ENCODE peak calls at places on chromosomes 11 and 22, in six cellular contexts. One of them, this sample, is unnamed.

GRCh38 chr22:18110194-18110943 is at the start of gene TUBA8:
- DNase-seq in PC-9: no peak
- DNase-seq in brain microvascular endothelial cell: peak; percentile 14
- DNase-seq in right atrium auricular region: no peak
- DNase-seq in breast epithelium: no peak
- DNase-seq in pancreas: peak; percentile 48
- DNase-seq in this sample: peak; percentile 54

GRCh38 chr11:119673389-119674336 is 55.3 kb downstream of the NECTIN1 start:
- DNase-seq in PC-9: no peak
- DNase-seq in brain microvascular endothelial cell: no peak
- DNase-seq in right atrium auricular region: no peak
- DNase-seq in breast epithelium: no peak
- DNase-seq in pancreas: no peak
- DNase-seq in this sample: no peak

GRCh38 chr22:40463017-40463631 is 92.7 kb downstream of the SGSM3 start:
- DNase-seq in PC-9: no peak
- DNase-seq in brain microvascular endothelial cell: no peak
- DNase-seq in right atrium auricular region: no peak
- DNase-seq in breast epithelium: no peak
- DNase-seq in pancreas: no peak
- DNase-seq in this sample: no peak

GRCh38 chr11:128940603-128941002 is 2.1 kb downstream of the TP53AIP1 start:
- DNase-seq in PC-9: no peak
- DNase-seq in brain microvascular endothelial cell: no peak
- DNase-seq in right atrium auricular region: no peak
- DNase-seq in breast epithelium: no peak
- DNase-seq in pancreas: no peak
- DNase-seq in this sample: no peak

GRCh38 chr11:88886796-88887195 is 179.0 kb downstream of the GRM5 start:
- DNase-seq in PC-9: no peak
- DNase-seq in brain microvascular endothelial cell: peak; percentile 11
- DNase-seq in right atrium auricular region: no peak
- DNase-seq in breast epithelium: no peak
- DNase-seq in pancreas: no peak
- DNase-seq in this sample: no peak

GRCh38 chr11:68927280-68928107 is 23.8 kb downstream of the IGHMBP2 start:
- DNase-seq in PC-9: no peak
- DNase-seq in brain microvascular endothelial cell: no peak
- DNase-seq in right atrium auricular region: no peak
- DNase-seq in breast epithelium: no peak
- DNase-seq in pancreas: no peak
- DNase-seq in this sample: no peak

GRCh38 chr11:16448123-16448717 is 91.9 kb upstream of the SOX6 start:
- DNase-seq in PC-9: no peak
- DNase-seq in brain microvascular endothelial cell: no peak
- DNase-seq in right atrium auricular region: no peak
- DNase-seq in breast epithelium: no peak
- DNase-seq in pancreas: no peak
- DNase-seq in this sample: no peak

GRCh38 chr11:127816959-127817358 is 770.4 kb downstream of the ETS1 start:
- DNase-seq in PC-9: peak; percentile 32
- DNase-seq in brain microvascular endothelial cell: no peak
- DNase-seq in right atrium auricular region: no peak
- DNase-seq in breast epithelium: no peak
- DNase-seq in pancreas: no peak
- DNase-seq in this sample: no peak

GRCh38 chr22:29799217-29799680 is 32.1 kb downstream of the UQCR10 start:
- DNase-seq in PC-9: peak; percentile 98
- DNase-seq in brain microvascular endothelial cell: peak; percentile 78
- DNase-seq in right atrium auricular region: peak; percentile 96
- DNase-seq in breast epithelium: peak; percentile 94
- DNase-seq in pancreas: peak; percentile 74
- DNase-seq in this sample: peak; percentile 96

GRCh38 chr22:46309526-46310085 is 12.9 kb downstream of the GTSE1 start:
- DNase-seq in PC-9: no peak
- DNase-seq in brain microvascular endothelial cell: no peak
- DNase-seq in right atrium auricular region: no peak
- DNase-seq in breast epithelium: no peak
- DNase-seq in pancreas: no peak
- DNase-seq in this sample: no peak

GRCh38 chr11:96328395-96329010 is 14.5 kb downstream of the MAML2 start:
- DNase-seq in PC-9: no peak
- DNase-seq in brain microvascular endothelial cell: peak; percentile 53
- DNase-seq in right atrium auricular region: no peak
- DNase-seq in breast epithelium: no peak
- DNase-seq in pancreas: no peak
- DNase-seq in this sample: no peak

GRCh38 chr11:132099692-132100091 is 729.3 kb downstream of the NTM start:
- DNase-seq in PC-9: no peak
- DNase-seq in brain microvascular endothelial cell: no peak
- DNase-seq in right atrium auricular region: no peak
- DNase-seq in breast epithelium: no peak
- DNase-seq in pancreas: no peak
- DNase-seq in this sample: no peak

GRCh38 chr11:6646040-6646439 is 9.6 kb downstream of the DCHS1 start:
- DNase-seq in PC-9: no peak
- DNase-seq in brain microvascular endothelial cell: peak; percentile 72
- DNase-seq in right atrium auricular region: peak; percentile 71
- DNase-seq in breast epithelium: no peak
- DNase-seq in pancreas: peak; percentile 24
- DNase-seq in this sample: peak; percentile 92

GRCh38 chr11:78251083-78251699 is 62.5 kb downstream of the USP35 start:
- DNase-seq in PC-9: no peak
- DNase-seq in brain microvascular endothelial cell: peak; percentile 31
- DNase-seq in right atrium auricular region: no peak
- DNase-seq in breast epithelium: no peak
- DNase-seq in pancreas: no peak
- DNase-seq in this sample: no peak

GRCh38 chr22:23383491-23384450 is 196.3 kb downstream of the IGLL1 start:
- DNase-seq in PC-9: no peak
- DNase-seq in brain microvascular endothelial cell: no peak
- DNase-seq in right atrium auricular region: no peak
- DNase-seq in breast epithelium: no peak
- DNase-seq in pancreas: no peak
- DNase-seq in this sample: no peak

GRCh38 chr22:37740455-37741311 is 43.8 kb downstream of the TRIOBP start:
- DNase-seq in PC-9: no peak
- DNase-seq in brain microvascular endothelial cell: no peak
- DNase-seq in right atrium auricular region: no peak
- DNase-seq in breast epithelium: no peak
- DNase-seq in pancreas: no peak
- DNase-seq in this sample: no peak

GRCh38 chr22:35324067-35324466 is 24.4 kb downstream of the TOM1 start:
- DNase-seq in PC-9: no peak
- DNase-seq in brain microvascular endothelial cell: no peak
- DNase-seq in right atrium auricular region: no peak
- DNase-seq in breast epithelium: no peak
- DNase-seq in pancreas: no peak
- DNase-seq in this sample: no peak

GRCh38 chr11:12841946-12842630 is 167.0 kb upstream of the RASSF10 start:
- DNase-seq in PC-9: no peak
- DNase-seq in brain microvascular endothelial cell: peak; percentile 75
- DNase-seq in right atrium auricular region: no peak
- DNase-seq in breast epithelium: no peak
- DNase-seq in pancreas: peak; percentile 54
- DNase-seq in this sample: no peak

GRCh38 chr11:108985611-108986279 is 320.9 kb downstream of the DDX10 start:
- DNase-seq in PC-9: no peak
- DNase-seq in brain microvascular endothelial cell: peak; percentile 55
- DNase-seq in right atrium auricular region: no peak
- DNase-seq in breast epithelium: no peak
- DNase-seq in pancreas: no peak
- DNase-seq in this sample: no peak

GRCh38 chr11:82003671-82004148 is 730.0 kb downstream of the FAM181B start:
- DNase-seq in PC-9: peak; percentile 40
- DNase-seq in brain microvascular endothelial cell: peak; percentile 80
- DNase-seq in right atrium auricular region: no peak
- DNase-seq in breast epithelium: no peak
- DNase-seq in pancreas: no peak
- DNase-seq in this sample: no peak

GRCh38 chr11:47800759-47801158 is 33.6 kb upstream of the FNBP4 start:
- DNase-seq in PC-9: no peak
- DNase-seq in brain microvascular endothelial cell: no peak
- DNase-seq in right atrium auricular region: no peak
- DNase-seq in breast epithelium: no peak
- DNase-seq in pancreas: no peak
- DNase-seq in this sample: peak; percentile 16

GRCh38 chr11:34621876-34622275 is 983 bp downstream of the EHF start:
- DNase-seq in PC-9: peak; percentile 40
- DNase-seq in brain microvascular endothelial cell: no peak
- DNase-seq in right atrium auricular region: no peak
- DNase-seq in breast epithelium: no peak
- DNase-seq in pancreas: no peak
- DNase-seq in this sample: no peak

GRCh38 chr22:20083891-20084546 is 4.0 kb downstream of the DGCR8 start:
- DNase-seq in PC-9: no peak
- DNase-seq in brain microvascular endothelial cell: no peak
- DNase-seq in right atrium auricular region: no peak
- DNase-seq in breast epithelium: no peak
- DNase-seq in pancreas: no peak
- DNase-seq in this sample: no peak

GRCh38 chr11:36945384-36945783 is 347.3 kb upstream of the RAG2 start:
- DNase-seq in PC-9: no peak
- DNase-seq in brain microvascular endothelial cell: no peak
- DNase-seq in right atrium auricular region: no peak
- DNase-seq in breast epithelium: no peak
- DNase-seq in pancreas: no peak
- DNase-seq in this sample: no peak

GRCh38 chr11:13120691-13121090 is 111.6 kb downstream of the RASSF10 start:
- DNase-seq in PC-9: peak; percentile 79
- DNase-seq in brain microvascular endothelial cell: peak; percentile 15
- DNase-seq in right atrium auricular region: no peak
- DNase-seq in breast epithelium: no peak
- DNase-seq in pancreas: no peak
- DNase-seq in this sample: no peak

GRCh38 chr11:129202646-129203045 is 10.5 kb upstream of the ARHGAP32 start:
- DNase-seq in PC-9: no peak
- DNase-seq in brain microvascular endothelial cell: no peak
- DNase-seq in right atrium auricular region: no peak
- DNase-seq in breast epithelium: no peak
- DNase-seq in pancreas: no peak
- DNase-seq in this sample: no peak

GRCh38 chr11:115623021-115623451 is 118.8 kb upstream of the CADM1 start:
- DNase-seq in PC-9: no peak
- DNase-seq in brain microvascular endothelial cell: peak; percentile 91
- DNase-seq in right atrium auricular region: peak; percentile 91
- DNase-seq in breast epithelium: no peak
- DNase-seq in pancreas: no peak
- DNase-seq in this sample: peak; percentile 93

GRCh38 chr22:41314821-41315220 is 13.5 kb downstream of the ZC3H7B start:
- DNase-seq in PC-9: no peak
- DNase-seq in brain microvascular endothelial cell: no peak
- DNase-seq in right atrium auricular region: no peak
- DNase-seq in breast epithelium: no peak
- DNase-seq in pancreas: no peak
- DNase-seq in this sample: no peak

GRCh38 chr11:5923789-5924188 is 18.3 kb upstream of the OR56A3 start:
- DNase-seq in PC-9: no peak
- DNase-seq in brain microvascular endothelial cell: no peak
- DNase-seq in right atrium auricular region: no peak
- DNase-seq in breast epithelium: no peak
- DNase-seq in pancreas: no peak
- DNase-seq in this sample: no peak

GRCh38 chr11:1178201-1178885 is 20.6 kb downstream of the MUC5AC start:
- DNase-seq in PC-9: no peak
- DNase-seq in brain microvascular endothelial cell: no peak
- DNase-seq in right atrium auricular region: no peak
- DNase-seq in breast epithelium: no peak
- DNase-seq in pancreas: no peak
- DNase-seq in this sample: peak; percentile 49
- H3K27me3 ChIP-seq in PC-9: peaks cover 4% of the 10 kb centered on the region
- H3K27me3 ChIP-seq in brain microvascular endothelial cell: no peaks in the 10 kb centered on the region
- H3K27me3 ChIP-seq in right atrium auricular region: no peaks in the 10 kb centered on the region
- H3K27me3 ChIP-seq in breast epithelium: no peaks in the 10 kb centered on the region
- H3K27me3 ChIP-seq in pancreas: no peaks in the 10 kb centered on the region
- H3K27me3 ChIP-seq in this sample: no peaks in the 10 kb centered on the region

GRCh38 chr22:31227186-31227585 is 15.1 kb downstream of the LIMK2 start:
- DNase-seq in PC-9: no peak
- DNase-seq in brain microvascular endothelial cell: no peak
- DNase-seq in right atrium auricular region: no peak
- DNase-seq in breast epithelium: no peak
- DNase-seq in pancreas: no peak
- DNase-seq in this sample: no peak
- H3K36me3 ChIP-seq in PC-9: no peaks in the 10 kb centered on the region
- H3K36me3 ChIP-seq in brain microvascular endothelial cell: no peaks in the 10 kb centered on the region
- H3K36me3 ChIP-seq in right atrium auricular region: no peaks in the 10 kb centered on the region
- H3K36me3 ChIP-seq in breast epithelium: no peaks in the 10 kb centered on the region
- H3K36me3 ChIP-seq in pancreas: no peaks in the 10 kb centered on the region
- H3K36me3 ChIP-seq in this sample: no peaks in the 10 kb centered on the region

GRCh38 chr11:75507571-75507970 is 18.2 kb downstream of the GDPD5 start:
- DNase-seq in PC-9: no peak
- DNase-seq in brain microvascular endothelial cell: no peak
- DNase-seq in right atrium auricular region: no peak
- DNase-seq in breast epithelium: no peak
- DNase-seq in pancreas: no peak
- DNase-seq in this sample: no peak

GRCh38 chr11:75508051-75508561 is 17.6 kb downstream of the GDPD5 start:
- DNase-seq in PC-9: peak; percentile 54
- DNase-seq in brain microvascular endothelial cell: no peak
- DNase-seq in right atrium auricular region: no peak
- DNase-seq in breast epithelium: no peak
- DNase-seq in pancreas: no peak
- DNase-seq in this sample: no peak

GRCh38 chr11:75510011-75510595 is 15.6 kb downstream of the GDPD5 start:
- DNase-seq in PC-9: no peak
- DNase-seq in brain microvascular endothelial cell: no peak
- DNase-seq in right atrium auricular region: no peak
- DNase-seq in breast epithelium: no peak
- DNase-seq in pancreas: no peak
- DNase-seq in this sample: no peak

GRCh38 chr11:75510626-75511025 is 15.1 kb downstream of the GDPD5 start:
- DNase-seq in PC-9: no peak
- DNase-seq in brain microvascular endothelial cell: no peak
- DNase-seq in right atrium auricular region: no peak
- DNase-seq in breast epithelium: no peak
- DNase-seq in pancreas: no peak
- DNase-seq in this sample: no peak

GRCh38 chr11:75509201-75509600 is 16.5 kb downstream of the GDPD5 start:
- DNase-seq in PC-9: no peak
- DNase-seq in brain microvascular endothelial cell: no peak
- DNase-seq in right atrium auricular region: no peak
- DNase-seq in breast epithelium: no peak
- DNase-seq in pancreas: no peak
- DNase-seq in this sample: no peak
- H3K4me3 ChIP-seq in PC-9: no peak overlapping the region
- H3K4me3 ChIP-seq in brain microvascular endothelial cell: no peak overlapping the region
- H3K4me3 ChIP-seq in right atrium auricular region: no peak overlapping the region
- H3K4me3 ChIP-seq in breast epithelium: no peak overlapping the region
- H3K4me3 ChIP-seq in pancreas: no peak overlapping the region
- H3K4me3 ChIP-seq in this sample: no peak overlapping the region

DNA sequence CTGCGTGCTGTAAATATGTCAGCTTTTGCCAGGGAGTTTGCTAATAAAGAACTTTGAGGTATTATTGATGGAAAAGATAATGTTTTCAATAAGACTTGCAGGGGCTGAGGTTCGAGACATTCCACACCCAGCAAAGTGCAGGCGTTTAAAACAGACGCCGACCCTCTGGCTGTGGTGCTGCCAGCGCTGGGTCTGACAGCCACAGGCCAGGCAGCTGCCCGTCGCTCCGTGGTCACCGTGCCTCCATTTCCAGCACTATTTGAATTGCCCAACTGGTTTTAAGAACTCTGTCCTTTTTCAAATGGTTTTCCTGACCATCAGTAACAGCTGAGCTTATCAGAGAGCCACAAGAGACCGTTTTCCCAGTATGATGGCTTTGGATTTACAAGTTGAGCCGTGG is 28.1 kb upstream of the ALX4 start:
- DNase-seq in PC-9: no peak
- DNase-seq in brain microvascular endothelial cell: no peak
- DNase-seq in right atrium auricular region: no peak
- DNase-seq in breast epithelium: no peak
- DNase-seq in pancreas: no peak
- DNase-seq in this sample: no peak
- H3K27me3 ChIP-seq in PC-9: peaks cover 55% of the 10 kb centered on the region
- H3K27me3 ChIP-seq in brain microvascular endothelial cell: peaks cover 73% of the 10 kb centered on the region
- H3K27me3 ChIP-seq in right atrium auricular region: no peaks in the 10 kb centered on the region
- H3K27me3 ChIP-seq in breast epithelium: no peaks in the 10 kb centered on the region
- H3K27me3 ChIP-seq in pancreas: no peaks in the 10 kb centered on the region
- H3K27me3 ChIP-seq in this sample: peaks cover 33% of the 10 kb centered on the region